ENCODE peak calls at places on chromosomes 13 and 19, in six cellular contexts. P, Z, W, A, N and E are unnamed samples.

GRCh38 chr19:17965370-17966114 is 1.4 kb upstream of the KCNN1 start:
- DNase-seq in Z (no peak), A (no peak), W (no peak), N (no peak), P (no peak), E (no peak)

GRCh38 chr19:1699998-1700732 is 47.8 kb upstream of the TCF3 start:
- DNase-seq in A (no peak), P (no peak), N (no peak), Z (peak; percentile 37), W (no peak), E (no peak)

GRCh38 chr13:51999525-51999924 is 11.7 kb downstream of the ATP7B start:
- DNase-seq in N (no peak), Z (no peak), A (no peak), P (peak; percentile 72), W (no peak), E (no peak)

GRCh38 chr19:5953680-5954213 is 24.2 kb downstream of the RANBP3 start:
- DNase-seq in N (no peak), Z (no peak), A (no peak), W (no peak), P (no peak), E (no peak)

GRCh38 chr13:98144501-98145350 is 1.8 kb downstream of the FARP1 start:
- DNase-seq in N (peak; percentile 34), P (no peak), W (no peak), Z (peak; percentile 80), A (no peak), E (peak; percentile 57)

GRCh38 chr13:44280461-44280860 is 93.2 kb upstream of the SERP2 start:
- DNase-seq in Z (no peak), W (no peak), N (no peak), A (no peak), P (no peak), E (no peak)

GRCh38 chr13:84834201-84834600 is 951.9 kb upstream of the SLITRK1 start:
- DNase-seq in A (no peak), P (no peak), Z (no peak), W (no peak), N (no peak), E (no peak)

GRCh38 chr19:49951806-49952474 is 9.0 kb downstream of the SIGLEC11 start:
- DNase-seq in N (no peak), W (no peak), A (no peak), Z (no peak), P (no peak), E (no peak)

GRCh38 chr13:100694722-100695644 is 20.4 kb upstream of the TMTC4 start:
- DNase-seq in W (no peak), A (no peak), P (no peak), Z (peak; percentile 79), N (peak; percentile 28), E (peak; percentile 67)

GRCh38 chr19:12513531-12514061 is 29.0 kb upstream of the ZNF709 start:
- DNase-seq in A (no peak), Z (no peak), W (no peak), P (peak; percentile 17), N (no peak), E (no peak)

GRCh38 chr13:73729046-73729445 is 405.2 kb downstream of the KLF12 start:
- DNase-seq in A (no peak), P (no peak), W (no peak), Z (no peak), N (no peak), E (no peak)

GRCh38 chr13:113654591-113655357 is 3.2 kb downstream of the ATP4B start:
- DNase-seq in W (no peak), N (no peak), P (peak; percentile 13), Z (peak; percentile 11), A (peak; percentile 58), E (peak; percentile 10)

GRCh38 chr19:10000171-10000826 is 10.0 kb downstream of the COL5A3 start:
- DNase-seq in N (peak; percentile 72), Z (peak; percentile 72), P (peak; percentile 61), W (peak; percentile 24), A (peak; percentile 73), E (peak; percentile 81)

GRCh38 chr13:98428256-98428966 is 148.5 kb downstream of the STK24 start:
- DNase-seq in Z (no peak), W (no peak), P (no peak), N (no peak), A (no peak), E (no peak)

GRCh38 chr19:50803633-50804419 is 13.6 kb downstream of the ACP4 start:
- DNase-seq in Z (peak; percentile 30), P (no peak), N (no peak), W (no peak), A (no peak), E (peak; percentile 52)

GRCh38 chr13:24842533-24843278 is 78.7 kb downstream of the RNF17 start:
- DNase-seq in P (no peak), N (no peak), Z (no peak), A (no peak), W (no peak), E (no peak)

GRCh38 chr19:4352701-4353121 is 9.3 kb downstream of the MPND start:
- DNase-seq in Z (peak; percentile 61), A (no peak), P (no peak), N (no peak), W (no peak), E (peak; percentile 75)

GRCh38 chr19:574658-575526 is 2.5 kb downstream of the BSG start:
- DNase-seq in N (peak; percentile 36), Z (no peak), P (peak; percentile 75), W (no peak), A (no peak), E (no peak)

GRCh38 chr13:24541127-24541475 is 28.5 kb upstream of the PARP4 start:
- DNase-seq in Z (no peak), W (no peak), A (no peak), N (no peak), P (no peak), E (no peak)

GRCh38 chr19:45250832-45251451 is at the start of gene MARK4:
- DNase-seq in Z (peak; percentile 58), N (peak; percentile 40), A (peak; percentile 78), W (peak; percentile 56), P (peak; percentile 52), E (peak; percentile 78)

GRCh38 chr19:42121666-42122069 is 10.6 kb downstream of the POU2F2 start:
- DNase-seq in P (peak; percentile 53), W (peak; percentile 85), Z (no peak), N (peak; percentile 43), A (no peak), E (no peak)

GRCh38 chr13:33872005-33872351 is 54.0 kb downstream of the RFC3 start:
- DNase-seq in P (no peak), N (no peak), W (no peak), A (no peak), Z (no peak), E (no peak)

GRCh38 chr13:33873251-33873908 is 55.4 kb downstream of the RFC3 start:
- DNase-seq in A (no peak), W (no peak), P (no peak), N (no peak), Z (no peak), E (no peak)

GRCh38 chr13:33875658-33876401 is 57.9 kb downstream of the RFC3 start:
- DNase-seq in N (no peak), Z (no peak), A (no peak), P (no peak), W (no peak), E (no peak)

GRCh38 chr13:33876716-33877394 is 58.9 kb downstream of the RFC3 start:
- DNase-seq in A (no peak), W (no peak), P (no peak), N (no peak), Z (no peak), E (no peak)

GRCh38 chr13:33874871-33875270 is 56.9 kb downstream of the RFC3 start:
- DNase-seq in W (no peak), A (no peak), N (no peak), P (no peak), Z (no peak), E (no peak)
- TF ChIP-seq CTCF in W (no peak), A (no peak), N (no peak), P (no peak), Z (no peak), E (no peak)

GRCh38 chr19:14686411-14686810 is 3.4 kb upstream of the ZNF333 start:
- DNase-seq in Z (peak; percentile 25), P (no peak), N (no peak), W (no peak), A (no peak), E (no peak)
- TF ChIP-seq CTCF in Z (no peak), P (peak; percentile 39), N (no peak), W (no peak), A (peak; percentile 33), E (peak; percentile 15)

GRCh38 chr19:11401808-11402543 is 17.1 kb downstream of the RGL3 start:
- DNase-seq in A (no peak), W (no peak), N (no peak), Z (no peak), P (no peak), E (no peak)

GRCh38 chr19:11404588-11405258 is 14.4 kb downstream of the RGL3 start:
- DNase-seq in Z (peak; percentile 63), N (no peak), A (no peak), P (no peak), W (no peak), E (no peak)

GRCh38 chr19:11408591-11408990 is 10.5 kb downstream of the RGL3 start:
- DNase-seq in N (no peak), P (no peak), A (no peak), W (no peak), Z (no peak), E (no peak)

GRCh38 chr19:11410682-11411081 is 8.4 kb downstream of the RGL3 start:
- DNase-seq in A (no peak), W (no peak), Z (no peak), P (no peak), N (no peak), E (no peak)

GRCh38 chr19:11405846-11406643 is 13.1 kb downstream of the RGL3 start:
- DNase-seq in W (peak; percentile 32), N (no peak), Z (no peak), P (no peak), A (no peak), E (no peak)
- TF ChIP-seq CTCF in W (no peak), N (no peak), Z (no peak), P (peak; percentile 55), A (no peak), E (no peak)

DNA sequence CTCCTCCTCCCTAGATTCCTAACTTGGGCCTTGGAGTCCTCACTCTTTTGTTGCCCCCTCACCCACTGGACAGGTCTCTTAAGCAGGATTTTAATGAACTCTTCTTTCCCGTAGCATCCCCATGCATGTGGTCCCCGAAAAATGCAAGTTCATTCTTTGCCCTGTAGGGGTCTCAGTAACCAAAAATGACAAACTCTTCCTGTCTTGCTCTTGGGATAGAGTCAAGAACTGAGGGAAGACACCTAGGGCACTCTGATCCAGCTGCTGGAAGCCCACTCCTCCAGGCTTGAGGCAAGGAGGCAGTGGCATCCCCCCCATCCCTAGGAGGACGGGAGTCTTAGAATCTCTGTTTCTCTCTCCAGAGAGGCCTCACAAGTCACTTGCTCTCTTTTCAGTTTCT is 987.0 kb downstream of the DIAPH3 start:
- DNase-seq in W (no peak), N (no peak), P (no peak), A (no peak), Z (no peak), E (no peak)
- TF ChIP-seq CTCF in W (no peak), N (no peak), P (peak; percentile 11), A (no peak), Z (peak; percentile 23), E (peak; percentile 38)

GRCh38 chr13:45327253-45327954 is 13.6 kb downstream of the TPT1 start:
- DNase-seq in P (no peak), A (no peak), N (no peak), W (no peak), Z (no peak), E (no peak)
- TF ChIP-seq CTCF in P (no peak), A (no peak), N (no peak), W (no peak), Z (no peak), E (no peak)

GRCh38 chr13:108609353-108609752 is 20.1 kb upstream of the MYO16 start:
- DNase-seq in N (no peak), A (no peak), Z (no peak), P (no peak), W (no peak), E (no peak)
- TF ChIP-seq CTCF in N (no peak), A (peak; percentile 44), Z (peak; percentile 67), P (peak; percentile 71), W (no peak), E (peak; percentile 75)